ENCODE peak calls at places on chromosome 7, in eight cellular contexts. Z is fibroblast of lung; A is SJSA1; F is effector memory CD4-positive, alpha-beta T cell; K is H9; U is HL-60; V is neuronal stem cell; G is SK-N-MC. X is an unnamed sample.
A peak's percentile ranks its signal among the peaks of the same experiment; 100 is the strongest.

GRCh38 chr7:84452618-84453017 is 258.0 kb upstream of the SEMA3A start:
- DNase-seq in Z (no peak), A (no peak), F (no peak), K (no peak), U (no peak), V (no peak), G (no peak), X (no peak)

GRCh38 chr7:114522081-114522480 is 107.5 kb downstream of the FOXP2 start:
- DNase-seq in Z (no peak), A (no peak), F (no peak), K (no peak), U (no peak), V (no peak), G (no peak), X (no peak)

GRCh38 chr7:88219781-88220747 is at the start of gene SRI:
- DNase-seq in Z (peak; percentile 80), A (peak; percentile 91), F (peak; percentile 87), K (peak; percentile 82), U (peak; percentile 82), V (peak; percentile 88), G (peak; percentile 44), X (peak; percentile 55)

GRCh38 chr7:39589323-39590111 is 23.3 kb downstream of the YAE1 start:
- DNase-seq in Z (peak; percentile 97), A (peak; percentile 84), F (peak; percentile 58), K (peak; percentile 70), U (peak; percentile 76), V (peak; percentile 17), G (no peak), X (no peak)

GRCh38 chr7:100949227-100949930 is at the start of gene MUC3A:
- DNase-seq in Z (no peak), A (no peak), F (no peak), K (peak; percentile 55), U (no peak), V (no peak), G (no peak), X (no peak)

GRCh38 chr7:20330176-20330796 is 414 bp upstream of the ITGB8 start:
- DNase-seq in Z (peak; percentile 98), A (peak; percentile 86), F (no peak), K (peak; percentile 79), U (peak; percentile 39), V (peak; percentile 89), G (no peak), X (peak; percentile 84)

GRCh38 chr7:107372298-107372697 is 97.6 kb upstream of the GPR22 start:
- DNase-seq in Z (peak; percentile 70), A (no peak), F (no peak), K (no peak), U (no peak), V (no peak), G (no peak), X (no peak)

GRCh38 chr7:99997545-99998137 is 17.8 kb upstream of the ZKSCAN1 start:
- DNase-seq in Z (peak; percentile 41), A (no peak), F (peak; percentile 49), K (peak; percentile 67), U (no peak), V (peak; percentile 42), G (no peak), X (no peak)

GRCh38 chr7:76300210-76300731 is 2.2 kb upstream of the HSPB1 start:
- DNase-seq in Z (peak; percentile 89), A (no peak), F (no peak), K (no peak), U (no peak), V (no peak), G (no peak), X (no peak)

GRCh38 chr7:30650455-30650854 is 31.8 kb downstream of the CRHR2 start:
- DNase-seq in Z (no peak), A (peak; percentile 34), F (no peak), K (peak; percentile 36), U (no peak), V (no peak), G (no peak), X (no peak)

GRCh38 chr7:106774768-106775551 is 90.1 kb upstream of the PIK3CG start:
- DNase-seq in Z (peak; percentile 89), A (peak; percentile 95), F (no peak), K (peak; percentile 38), U (no peak), V (no peak), G (no peak), X (no peak)

GRCh38 chr7:42726066-42726785 is 185.6 kb downstream of the C7orf25 start:
- DNase-seq in Z (no peak), A (no peak), F (no peak), K (no peak), U (no peak), V (no peak), G (no peak), X (no peak)

GRCh38 chr7:143389316-143390097 is 8.4 kb downstream of the ZYX start:
- DNase-seq in Z (no peak), A (no peak), F (no peak), K (peak; percentile 43), U (no peak), V (no peak), G (no peak), X (no peak)

GRCh38 chr7:65475734-65476319 is 102.2 kb downstream of the ZNF92 start:
- DNase-seq in Z (peak; percentile 41), A (no peak), F (no peak), K (no peak), U (no peak), V (no peak), G (no peak), X (no peak)

GRCh38 chr7:129047761-129048160 is 7.2 kb downstream of the TNPO3 start:
- DNase-seq in Z (peak; percentile 47), A (no peak), F (no peak), K (no peak), U (no peak), V (no peak), G (no peak), X (no peak)

GRCh38 chr7:140358024-140358770 is 40.1 kb downstream of the SLC37A3 start:
- DNase-seq in Z (no peak), A (no peak), F (no peak), K (no peak), U (peak; percentile 14), V (no peak), G (no peak), X (no peak)

GRCh38 chr7:157837047-157837446 is 500.2 kb downstream of the DNAJB6 start:
- DNase-seq in Z (no peak), A (no peak), F (no peak), K (no peak), U (no peak), V (no peak), G (no peak), X (no peak)

GRCh38 chr7:96122746-96123145 is 199.2 kb downstream of the SLC25A13 start:
- DNase-seq in Z (peak; percentile 50), A (no peak), F (no peak), K (no peak), U (no peak), V (no peak), G (no peak), X (no peak)

GRCh38 chr7:6443372-6443941 is 4.3 kb downstream of the DAGLB start:
- DNase-seq in Z (peak; percentile 95), A (peak; percentile 88), F (no peak), K (no peak), U (no peak), V (no peak), G (no peak), X (peak; percentile 65)

GRCh38 chr7:123437447-123437995 is 96.9 kb downstream of the IQUB start:
- DNase-seq in Z (no peak), A (no peak), F (no peak), K (peak; percentile 34), U (no peak), V (no peak), G (no peak), X (no peak)

GRCh38 chr7:155810607-155811559 is 1.4 kb downstream of the SHH start:
- DNase-seq in Z (no peak), A (no peak), F (no peak), K (no peak), U (no peak), V (no peak), G (no peak), X (no peak)

DNA sequence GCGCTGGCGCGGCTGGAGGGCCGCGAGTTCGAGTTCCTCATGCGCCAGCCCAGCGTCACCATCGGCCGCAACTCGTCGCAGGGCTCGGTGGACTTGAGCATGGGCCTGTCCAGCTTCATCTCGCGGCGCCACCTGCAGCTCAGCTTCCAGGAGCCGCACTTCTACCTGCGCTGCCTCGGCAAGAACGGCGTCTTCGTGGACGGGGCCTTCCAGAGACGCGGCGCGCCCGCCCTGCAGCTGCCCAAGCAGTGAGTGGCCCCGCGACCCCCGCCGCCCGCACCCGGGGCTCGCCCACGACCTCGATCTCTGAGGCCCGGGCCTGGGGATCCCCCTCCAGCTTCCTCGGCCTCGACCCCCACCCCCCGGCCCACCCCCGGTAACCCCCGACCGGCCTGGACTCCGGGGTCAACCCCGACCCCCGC is 537 bp downstream of the FOXK1 start:
- DNase-seq in Z (peak; percentile 60), A (peak; percentile 63), F (peak; percentile 24), K (peak; percentile 37), U (peak; percentile 36), V (no peak), G (no peak), X (no peak)
- H3K27ac ChIP-seq in Z (peak overlapping the region; percentile 93), A (peak overlapping the region; percentile 65), F (peak overlapping the region; percentile 94), K (no peak overlapping the region), U (peak overlapping the region; percentile 82), V (no peak overlapping the region), G (peak overlapping the region; percentile 79), X (peak overlapping the region; percentile 95)

DNA sequence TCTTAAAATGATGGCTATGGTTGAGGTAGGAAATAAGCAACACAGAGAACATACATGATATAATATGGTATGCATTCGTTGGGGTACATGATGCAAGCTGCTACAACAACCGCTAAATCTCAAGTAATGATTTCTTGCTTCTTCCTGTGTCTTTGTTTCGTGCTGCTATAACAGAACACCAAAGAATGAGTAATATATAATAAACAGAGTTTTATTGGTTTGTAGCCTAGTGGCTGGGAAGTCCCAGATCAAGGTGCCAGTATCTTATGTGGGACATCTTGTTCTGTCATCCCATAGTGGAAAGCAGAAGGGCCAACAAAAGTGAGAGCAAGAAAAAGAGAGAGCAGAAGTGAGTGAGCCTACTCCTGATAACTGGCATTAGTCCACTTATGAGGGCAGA is 689.7 kb downstream of the SUGCT start:
- DNase-seq in Z (no peak), A (peak; percentile 48), F (no peak), K (no peak), U (no peak), V (no peak), G (no peak), X (no peak)
- H3K27ac ChIP-seq in Z (no peak overlapping the region), A (peak overlapping the region; percentile 96), F (no peak overlapping the region), K (no peak overlapping the region), U (no peak overlapping the region), V (no peak overlapping the region), G (no peak overlapping the region), X (no peak overlapping the region)

DNA sequence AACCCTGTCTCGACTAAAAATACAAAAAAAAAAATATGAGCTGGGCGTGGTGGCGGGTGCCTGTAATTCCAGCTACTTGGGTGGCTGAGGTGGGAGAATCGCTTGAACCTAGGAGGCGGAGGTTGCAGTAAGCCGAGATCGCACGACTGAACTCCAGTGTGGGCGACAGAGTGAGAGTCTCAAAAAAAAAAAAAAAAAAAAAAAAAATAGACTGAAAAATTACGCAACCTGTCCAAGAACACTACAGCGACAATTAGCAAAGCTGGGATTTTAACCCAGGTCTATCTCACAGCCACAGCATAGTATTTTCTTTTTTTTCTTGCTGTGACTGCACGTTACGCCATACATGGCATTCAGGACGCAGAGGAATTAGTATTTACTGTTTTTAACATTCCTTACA is 1.1 kb upstream of the RABGEF1 start:
- DNase-seq in Z (no peak), A (no peak), F (no peak), K (no peak), U (no peak), V (no peak), G (no peak), X (no peak)
- H3K27ac ChIP-seq in Z (peak overlapping the region; percentile 98), A (peak overlapping the region; percentile 73), F (peak overlapping the region; percentile 85), K (no peak overlapping the region), U (peak overlapping the region; percentile 88), V (no peak overlapping the region), G (peak overlapping the region; percentile 83), X (no peak overlapping the region)

GRCh38 chr7:66933469-66933868 is 12.4 kb downstream of the TMEM248 start:
- DNase-seq in Z (no peak), A (no peak), F (no peak), K (no peak), U (no peak), V (no peak), G (no peak), X (no peak)
- H3K27ac ChIP-seq in Z (no peak overlapping the region), A (no peak overlapping the region), F (no peak overlapping the region), K (no peak overlapping the region), U (no peak overlapping the region), V (no peak overlapping the region), G (no peak overlapping the region), X (no peak overlapping the region)

X was measured in AG04450.